ENCODE peak calls at places on chromosomes 11 and 22, in five cellular contexts. L, V, F, I and J are unnamed samples.

GRCh38 chr11:100932474-100933100 is 197.0 kb downstream of the PGR start:
- DNase-seq in F (peak; percentile 40), L (no peak), I (no peak), V (no peak), J (no peak)

GRCh38 chr22:21646608-21647590 is 4.8 kb downstream of the SDF2L1 start:
- DNase-seq in V (no peak), F (peak; percentile 73), L (no peak), I (no peak), J (peak; percentile 45)

GRCh38 chr11:2741377-2742131 is 41.8 kb upstream of the KCNQ1OT1 start:
- DNase-seq in I (no peak), L (no peak), V (no peak), F (peak; percentile 37), J (no peak)

GRCh38 chr11:14973621-14974020 is 1.5 kb upstream of the CALCA start:
- DNase-seq in L (no peak), V (no peak), I (peak; percentile 40), F (no peak), J (peak; percentile 39)

GRCh38 chr11:72735495-72736027 is 16.6 kb downstream of the ARAP1 start:
- DNase-seq in L (no peak), V (no peak), F (peak; percentile 40), I (no peak), J (no peak)

GRCh38 chr22:19291218-19291579 is 320 bp downstream of the CLTCL1 start:
- DNase-seq in I (peak; percentile 21), V (no peak), L (no peak), F (peak; percentile 8), J (no peak)

GRCh38 chr11:46330154-46330886 is 16.9 kb upstream of the DGKZ start:
- DNase-seq in V (no peak), L (no peak), F (no peak), I (no peak), J (no peak)

GRCh38 chr11:122617297-122617696 is 38.2 kb upstream of the UBASH3B start:
- DNase-seq in L (no peak), I (no peak), V (no peak), F (no peak), J (no peak)

GRCh38 chr11:92276773-92277172 is 52.2 kb downstream of the FAT3 start:
- DNase-seq in F (peak; percentile 32), V (no peak), I (no peak), L (no peak), J (no peak)

GRCh38 chr11:2433106-2433925 is 11.0 kb downstream of the TRPM5 start:
- DNase-seq in F (no peak), I (peak; percentile 3), V (no peak), L (no peak), J (peak; percentile 1)

GRCh38 chr11:31725176-31725575 is 85.9 kb downstream of the PAX6 start:
- DNase-seq in V (no peak), I (no peak), L (no peak), F (no peak), J (no peak)

GRCh38 chr11:115222218-115222862 is 281.9 kb downstream of the CADM1 start:
- DNase-seq in I (peak; percentile 79), L (peak; percentile 96), V (peak; percentile 93), F (no peak), J (no peak)

GRCh38 chr11:118933486-118933885 is 7.8 kb upstream of the BCL9L start:
- DNase-seq in V (no peak), L (no peak), I (no peak), F (no peak), J (no peak)

GRCh38 chr11:60939828-60940227 is 12.1 kb downstream of the SLC15A3 start:
- DNase-seq in V (no peak), I (no peak), L (no peak), F (no peak), J (no peak)

GRCh38 chr11:76836613-76837291 is 24.0 kb upstream of the ACER3 start:
- DNase-seq in V (no peak), F (no peak), L (no peak), I (no peak), J (no peak)

GRCh38 chr11:3655548-3655947 is 10.6 kb downstream of the ART1 start:
- DNase-seq in F (no peak), L (no peak), I (no peak), V (no peak), J (no peak)

GRCh38 chr11:77752518-77752917 is 68.0 kb downstream of the RSF1 start:
- DNase-seq in F (peak; percentile 2), L (no peak), V (no peak), I (no peak), J (no peak)

GRCh38 chr22:19579880-19580279 is 55.7 kb upstream of the CLDN5 start:
- DNase-seq in F (no peak), V (no peak), I (no peak), L (no peak), J (no peak)

GRCh38 chr22:27993201-27993635 is 74.2 kb upstream of the PITPNB start:
- DNase-seq in L (no peak), F (no peak), V (no peak), I (no peak), J (no peak)

GRCh38 chr22:31139866-31140716 is at the start of gene PLA2G3:
- DNase-seq in F (no peak), I (no peak), L (no peak), V (no peak), J (no peak)

GRCh38 chr22:49688516-49689254 is 139.0 kb downstream of the BRD1 start:
- DNase-seq in I (no peak), F (no peak), V (no peak), L (no peak), J (no peak)

GRCh38 chr11:116887909-116888556 is 50.6 kb upstream of the APOA1 start:
- DNase-seq in F (peak; percentile 9), L (no peak), I (no peak), V (no peak), J (no peak)

GRCh38 chr11:44839458-44840084 is 111.1 kb downstream of the TP53I11 start:
- DNase-seq in I (no peak), V (no peak), F (no peak), L (no peak), J (no peak)

GRCh38 chr11:69380451-69380901 is 86.5 kb downstream of the MYEOV start:
- DNase-seq in I (no peak), L (no peak), V (no peak), F (no peak), J (peak; percentile 11)

GRCh38 chr22:33332538-33332937 is 274.4 kb upstream of the SYN3 start:
- DNase-seq in I (no peak), F (no peak), V (no peak), L (no peak), J (no peak)

GRCh38 chr22:26066534-26066933 is 102.7 kb upstream of the SEZ6L start:
- DNase-seq in I (no peak), L (no peak), F (no peak), V (no peak), J (no peak)

GRCh38 chr11:78351193-78351592 is 66.4 kb downstream of the GAB2 start:
- DNase-seq in F (no peak), L (no peak), I (no peak), V (no peak), J (no peak)

GRCh38 chr11:35629914-35630313 is 11.7 kb downstream of the FJX1 start:
- DNase-seq in V (peak; percentile 96), I (no peak), F (peak; percentile 98), L (no peak), J (no peak)

DNA sequence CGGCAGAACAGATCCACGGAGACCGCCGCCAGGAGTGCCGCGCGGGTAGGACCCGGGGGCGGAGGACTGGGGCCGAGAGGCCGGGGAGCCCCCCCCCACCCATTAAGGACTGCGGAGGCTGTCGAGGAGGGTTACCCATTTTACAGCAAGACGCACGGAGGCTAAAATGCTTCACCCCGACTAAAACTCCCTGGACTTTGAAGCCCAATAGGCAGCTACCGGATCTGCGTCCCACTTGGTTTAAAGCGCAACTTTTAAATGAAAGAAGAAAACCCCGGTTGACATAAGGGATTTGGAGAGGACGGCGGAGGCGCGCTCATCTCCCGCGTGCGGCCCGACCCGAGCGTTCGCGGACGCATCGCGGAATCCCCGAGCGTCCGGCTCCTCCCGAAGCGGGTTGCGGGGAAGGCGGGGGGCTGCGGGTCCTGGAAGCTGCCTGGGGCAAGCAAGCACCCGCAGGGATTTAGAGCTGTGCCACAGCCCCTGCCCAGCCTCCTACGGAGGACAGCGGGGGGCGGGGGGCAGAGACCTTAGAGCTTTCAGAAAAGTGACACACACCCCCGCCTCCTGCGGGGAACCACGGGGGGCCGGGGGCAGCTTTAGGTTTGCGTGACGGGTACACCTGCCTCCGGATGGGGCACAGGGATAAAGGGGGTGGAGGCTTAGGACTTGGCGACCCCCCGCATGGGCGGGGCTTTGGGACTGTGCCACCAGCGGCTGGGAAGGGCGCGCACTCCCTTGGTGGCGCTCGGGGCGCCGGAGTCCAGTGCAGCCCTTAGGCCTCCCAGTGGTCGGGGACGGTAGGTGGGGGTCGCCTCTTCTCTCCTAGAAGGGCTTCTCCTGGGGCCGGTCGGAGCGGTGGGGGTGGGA is 761 bp upstream of the CELSR1 start:
- DNase-seq in I (no peak), L (no peak), V (no peak), F (peak; percentile 32), J (no peak)
- TF ChIP-seq CTCF in I (no peak), L (no peak), V (no peak), F (peak; percentile 59), J (no peak)

GRCh38 chr11:1293619-1294015 is 15.8 kb downstream of the TOLLIP start:
- DNase-seq in I (no peak), L (no peak), V (no peak), F (no peak), J (no peak)
- TF ChIP-seq CTCF in I (peak; percentile 14), L (peak; percentile 37), V (peak; percentile 40), F (peak; percentile 59), J (no peak)

DNA sequence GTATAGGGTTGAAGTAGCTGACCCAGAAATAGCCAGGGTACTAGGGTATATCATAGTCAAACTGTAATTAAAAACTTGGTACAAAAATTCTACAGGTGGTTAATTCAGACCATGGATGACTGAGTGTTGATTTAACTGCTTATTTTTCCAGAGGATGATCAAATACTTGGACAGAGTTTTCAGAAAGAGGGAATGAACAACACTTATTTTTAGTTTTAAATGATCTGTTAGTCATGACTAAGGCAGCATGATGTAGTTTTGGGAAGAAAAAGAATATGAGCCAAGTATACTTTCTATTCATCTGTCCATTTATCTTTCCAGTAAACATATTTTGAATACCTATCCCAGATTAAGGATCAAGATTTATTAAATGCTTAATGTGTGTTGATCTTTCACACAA is 19.8 kb upstream of the CCDC89 start:
- DNase-seq in V (no peak), F (peak; percentile 42), L (no peak), I (no peak), J (no peak)
- TF ChIP-seq CTCF in V (no peak), F (no peak), L (no peak), I (no peak), J (no peak)

DNA sequence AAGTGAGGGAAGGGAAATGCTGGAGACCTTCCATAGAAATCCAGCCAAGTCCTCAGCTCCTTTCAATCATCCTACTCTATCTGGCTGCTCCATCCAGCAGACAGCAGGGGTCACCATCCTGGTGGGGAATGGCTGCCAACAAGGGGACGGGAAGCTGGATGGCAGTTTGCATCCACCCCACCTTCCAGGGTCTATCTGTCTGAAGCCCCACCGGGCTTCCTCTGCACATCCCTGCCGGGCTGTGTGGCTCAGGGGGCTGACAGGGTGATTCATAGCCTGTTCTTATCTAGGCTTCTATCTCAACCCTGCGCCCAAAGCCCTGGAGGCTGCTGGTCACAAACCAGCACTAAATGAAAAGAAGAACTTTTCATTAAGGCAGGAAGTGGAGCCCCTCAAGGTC is 1.1 kb downstream of the SYTL2 start:
- DNase-seq in I (no peak), L (no peak), V (no peak), F (peak; percentile 29), J (no peak)
- TF ChIP-seq CTCF in I (no peak), L (peak; percentile 4), V (peak; percentile 57), F (peak; percentile 45), J (no peak)